ENCODE peak calls at places on chromosomes 1 and 21, in five cellular contexts. One of them, this sample, is unnamed.

GRCh38 chr1:62295921-62296451 is 23.2 kb downstream of the KANK4 start:
- DNase-seq in A172: peak; percentile 69
- DNase-seq in AG09319: no peak
- DNase-seq in PC-9: no peak
- DNase-seq in AG04449: peak; percentile 12
- DNase-seq in this sample: no peak

GRCh38 chr1:116024629-116025028 is 48.3 kb downstream of the SLC22A15 start:
- DNase-seq in A172: no peak
- DNase-seq in AG09319: no peak
- DNase-seq in PC-9: no peak
- DNase-seq in AG04449: no peak
- DNase-seq in this sample: no peak

GRCh38 chr21:37532868-37533780 is 166.6 kb downstream of the DYRK1A start:
- DNase-seq in A172: peak; percentile 79
- DNase-seq in AG09319: no peak
- DNase-seq in PC-9: peak; percentile 77
- DNase-seq in AG04449: no peak
- DNase-seq in this sample: no peak

GRCh38 chr1:38018864-38019343 is 6.4 kb downstream of the UTP11 start:
- DNase-seq in A172: peak; percentile 25
- DNase-seq in AG09319: no peak
- DNase-seq in PC-9: no peak
- DNase-seq in AG04449: no peak
- DNase-seq in this sample: no peak

GRCh38 chr1:226964068-226964425 is 24.0 kb downstream of the COQ8A start:
- DNase-seq in A172: no peak
- DNase-seq in AG09319: no peak
- DNase-seq in PC-9: no peak
- DNase-seq in AG04449: no peak
- DNase-seq in this sample: no peak

GRCh38 chr1:197465528-197466205 is 197.6 kb downstream of the CRB1 start:
- DNase-seq in A172: no peak
- DNase-seq in AG09319: no peak
- DNase-seq in PC-9: no peak
- DNase-seq in AG04449: no peak
- DNase-seq in this sample: no peak

GRCh38 chr1:205961970-205962820 is 18.9 kb upstream of the SLC26A9 start:
- DNase-seq in A172: peak; percentile 67
- DNase-seq in AG09319: no peak
- DNase-seq in PC-9: peak; percentile 86
- DNase-seq in AG04449: no peak
- DNase-seq in this sample: no peak

GRCh38 chr1:40838980-40839942 is 22.9 kb downstream of the CITED4 start:
- DNase-seq in A172: no peak
- DNase-seq in AG09319: no peak
- DNase-seq in PC-9: no peak
- DNase-seq in AG04449: no peak
- DNase-seq in this sample: no peak

GRCh38 chr1:38600286-38600685 is 259.3 kb downstream of the RRAGC start:
- DNase-seq in A172: no peak
- DNase-seq in AG09319: no peak
- DNase-seq in PC-9: no peak
- DNase-seq in AG04449: no peak
- DNase-seq in this sample: no peak

GRCh38 chr21:18772404-18772803 is 368.8 kb upstream of the TMPRSS15 start:
- DNase-seq in A172: no peak
- DNase-seq in AG09319: no peak
- DNase-seq in PC-9: no peak
- DNase-seq in AG04449: no peak
- DNase-seq in this sample: no peak

GRCh38 chr21:45109831-45110492 is 35.6 kb downstream of the ADARB1 start:
- DNase-seq in A172: peak; percentile 30
- DNase-seq in AG09319: peak; percentile 7
- DNase-seq in PC-9: no peak
- DNase-seq in AG04449: no peak
- DNase-seq in this sample: peak; percentile 30

GRCh38 chr1:231724876-231725647 is 98.5 kb downstream of the DISC1 start:
- DNase-seq in A172: peak; percentile 85
- DNase-seq in AG09319: peak; percentile 8
- DNase-seq in PC-9: peak; percentile 17
- DNase-seq in AG04449: no peak
- DNase-seq in this sample: no peak

GRCh38 chr1:2345297-2346075 is 45.9 kb downstream of the MORN1 start:
- DNase-seq in A172: no peak
- DNase-seq in AG09319: no peak
- DNase-seq in PC-9: no peak
- DNase-seq in AG04449: no peak
- DNase-seq in this sample: no peak

GRCh38 chr1:222109836-222110235 is 367.9 kb upstream of the DUSP10 start:
- DNase-seq in A172: no peak
- DNase-seq in AG09319: no peak
- DNase-seq in PC-9: no peak
- DNase-seq in AG04449: no peak
- DNase-seq in this sample: no peak

GRCh38 chr1:164320780-164321683 is 238.0 kb upstream of the PBX1 start:
- DNase-seq in A172: no peak
- DNase-seq in AG09319: no peak
- DNase-seq in PC-9: no peak
- DNase-seq in AG04449: no peak
- DNase-seq in this sample: no peak

GRCh38 chr1:233662503-233663105 is 48.7 kb downstream of the KCNK1 start:
- DNase-seq in A172: no peak
- DNase-seq in AG09319: no peak
- DNase-seq in PC-9: no peak
- DNase-seq in AG04449: no peak
- DNase-seq in this sample: no peak

GRCh38 chr1:190752131-190752530 is 274.5 kb upstream of the BRINP3 start:
- DNase-seq in A172: no peak
- DNase-seq in AG09319: no peak
- DNase-seq in PC-9: no peak
- DNase-seq in AG04449: no peak
- DNase-seq in this sample: no peak

GRCh38 chr21:18550361-18550760 is 146.8 kb upstream of the TMPRSS15 start:
- DNase-seq in A172: no peak
- DNase-seq in AG09319: no peak
- DNase-seq in PC-9: no peak
- DNase-seq in AG04449: no peak
- DNase-seq in this sample: no peak

GRCh38 chr1:179121159-179121938 is 39.5 kb downstream of the TOR3A start:
- DNase-seq in A172: peak; percentile 61
- DNase-seq in AG09319: peak; percentile 43
- DNase-seq in PC-9: peak; percentile 15
- DNase-seq in AG04449: peak; percentile 21
- DNase-seq in this sample: peak; percentile 48

GRCh38 chr21:45740491-45741357 is 97.2 kb downstream of the PCBP3 start:
- DNase-seq in A172: no peak
- DNase-seq in AG09319: no peak
- DNase-seq in PC-9: no peak
- DNase-seq in AG04449: no peak
- DNase-seq in this sample: no peak

GRCh38 chr1:43039228-43040055 is 80.8 kb upstream of the SLC2A1 start:
- DNase-seq in A172: no peak
- DNase-seq in AG09319: no peak
- DNase-seq in PC-9: no peak
- DNase-seq in AG04449: no peak
- DNase-seq in this sample: no peak

GRCh38 chr1:107648071-107648470 is 316.9 kb downstream of the VAV3 start:
- DNase-seq in A172: peak; percentile 53
- DNase-seq in AG09319: no peak
- DNase-seq in PC-9: no peak
- DNase-seq in AG04449: peak; percentile 76
- DNase-seq in this sample: no peak

GRCh38 chr1:29698033-29698432 is 461.7 kb downstream of the PTPRU start:
- DNase-seq in A172: peak; percentile 48
- DNase-seq in AG09319: no peak
- DNase-seq in PC-9: peak; percentile 53
- DNase-seq in AG04449: no peak
- DNase-seq in this sample: no peak

GRCh38 chr1:162562452-162562828 is 918 bp downstream of the UAP1 start:
- DNase-seq in A172: peak; percentile 52
- DNase-seq in AG09319: peak; percentile 31
- DNase-seq in PC-9: no peak
- DNase-seq in AG04449: no peak
- DNase-seq in this sample: no peak

GRCh38 chr21:44887807-44888580 is 14.5 kb upstream of the PTTG1IP start:
- DNase-seq in A172: no peak
- DNase-seq in AG09319: no peak
- DNase-seq in PC-9: no peak
- DNase-seq in AG04449: no peak
- DNase-seq in this sample: no peak

GRCh38 chr1:43279161-43279560 is 6.2 kb downstream of the C1orf210 start:
- DNase-seq in A172: no peak
- DNase-seq in AG09319: no peak
- DNase-seq in PC-9: no peak
- DNase-seq in AG04449: no peak
- DNase-seq in this sample: no peak

GRCh38 chr21:34545079-34545884 is 33.3 kb upstream of the KCNE1 start:
- DNase-seq in A172: peak; percentile 85
- DNase-seq in AG09319: peak; percentile 60
- DNase-seq in PC-9: peak; percentile 65
- DNase-seq in AG04449: no peak
- DNase-seq in this sample: no peak

This sample was measured in T-cell.